ENCODE peak calls at places on chromosome 20, in six cellular contexts. I is renal cortical epithelial cell, G is neuronal stem cell, B is KBM-7, O is GM23248, V is suprapubic skin. X is an unnamed sample.

GRCh38 chr20:1491891-1492642 is 847 bp upstream of the SIRPB2 start:
- DNase-seq in V (no peak), G (no peak), I (no peak), O (no peak), B (peak; percentile 12), X (no peak)

GRCh38 chr20:4052554-4052953 is 37.2 kb upstream of the RNF24 start:
- DNase-seq in B (no peak), I (no peak), G (no peak), V (no peak), O (no peak), X (no peak)

GRCh38 chr20:47315339-47315662 is 41.2 kb downstream of the ZMYND8 start:
- DNase-seq in O (peak; percentile 72), V (no peak), G (no peak), B (no peak), I (peak; percentile 28), X (no peak)

GRCh38 chr20:37598101-37598530 is 70.4 kb upstream of the BLCAP start:
- DNase-seq in G (peak; percentile 70), V (no peak), I (no peak), O (no peak), B (peak; percentile 29), X (no peak)

GRCh38 chr20:54194724-54195438 is 13.0 kb upstream of the PFDN4 start:
- DNase-seq in G (no peak), I (peak; percentile 81), V (no peak), O (peak; percentile 54), B (no peak), X (no peak)

GRCh38 chr20:44335675-44336074 is 1.2 kb upstream of the R3HDML start:
- DNase-seq in B (no peak), I (no peak), V (no peak), O (no peak), G (no peak), X (no peak)

GRCh38 chr20:63518946-63519764 is 1.4 kb upstream of the PPDPF start:
- DNase-seq in I (no peak), G (no peak), V (peak; percentile 79), O (no peak), B (no peak), X (no peak)

GRCh38 chr20:2151805-2152727 is 50.4 kb downstream of the STK35 start:
- DNase-seq in V (no peak), I (peak; percentile 61), G (no peak), B (no peak), O (peak; percentile 88), X (peak; percentile 63)

GRCh38 chr20:9573598-9573997 is 59.2 kb downstream of the LAMP5 start:
- DNase-seq in I (no peak), B (no peak), G (peak; percentile 39), O (no peak), V (no peak), X (no peak)

GRCh38 chr20:56758706-56759105 is 129.6 kb downstream of the TFAP2C start:
- DNase-seq in O (no peak), B (no peak), G (no peak), V (no peak), I (no peak), X (no peak)

GRCh38 chr20:64224344-64225165 is 31.0 kb upstream of the PCMTD2 start:
- DNase-seq in I (peak; percentile 86), B (no peak), G (no peak), O (peak; percentile 97), V (no peak), X (peak; percentile 58)

GRCh38 chr20:49078310-49078709 is 32.2 kb downstream of the CSE1L start:
- DNase-seq in V (no peak), I (no peak), B (no peak), G (no peak), O (no peak), X (no peak)

GRCh38 chr20:50510706-50511401 is 671 bp downstream of the PTPN1 start:
- DNase-seq in B (peak; percentile 38), I (no peak), O (peak; percentile 41), V (no peak), G (peak; percentile 17), X (no peak)

GRCh38 chr20:3711418-3712043 is 869 bp downstream of the SIGLEC1 start:
- DNase-seq in O (no peak), V (no peak), G (no peak), I (no peak), B (no peak), X (no peak)

GRCh38 chr20:15333170-15333569 is 995.8 kb upstream of the FLRT3 start:
- DNase-seq in O (no peak), V (no peak), I (no peak), G (no peak), B (no peak), X (no peak)

GRCh38 chr20:57658447-57659130 is 38.4 kb upstream of the ZBP1 start:
- DNase-seq in V (peak; percentile 71), I (no peak), G (no peak), O (no peak), B (no peak), X (no peak)

GRCh38 chr20:43911066-43911465 is 3.6 kb upstream of the TOX2 start:
- DNase-seq in G (no peak), V (no peak), B (no peak), I (no peak), O (peak; percentile 79), X (peak; percentile 59)

GRCh38 chr20:61841551-61841950 is 224.1 kb downstream of the TAF4 start:
- DNase-seq in B (no peak), V (no peak), I (no peak), O (no peak), G (no peak), X (no peak)

GRCh38 chr20:13525225-13525940 is 113.3 kb downstream of the TASP1 start:
- DNase-seq in I (peak; percentile 89), B (no peak), O (peak; percentile 90), G (no peak), V (no peak), X (peak; percentile 75)

GRCh38 chr20:50750145-50750671 is 18.8 kb downstream of the PARD6B start:
- DNase-seq in O (peak; percentile 35), I (no peak), V (no peak), G (no peak), B (no peak), X (no peak)

GRCh38 chr20:38450412-38450975 is 15.4 kb upstream of the SNHG17 start:
- DNase-seq in B (no peak), O (peak; percentile 77), I (peak; percentile 38), V (no peak), G (no peak), X (no peak)

GRCh38 chr20:16476032-16476431 is 97.2 kb downstream of the KIF16B start:
- DNase-seq in O (peak; percentile 60), G (peak; percentile 35), B (peak; percentile 65), V (no peak), I (peak; percentile 58), X (no peak)

GRCh38 chr20:31894980-31895675 is 24.7 kb downstream of the TTLL9 start:
- DNase-seq in I (peak; percentile 62), V (peak; percentile 73), O (peak; percentile 66), B (peak; percentile 42), G (no peak), X (no peak)

GRCh38 chr20:36658300-36658699 is 12.3 kb upstream of the SLA2 start:
- DNase-seq in I (no peak), O (no peak), B (peak; percentile 75), G (no peak), V (no peak), X (no peak)

GRCh38 chr20:38973546-38974120 is 11.5 kb downstream of the DHX35 start:
- DNase-seq in G (no peak), B (no peak), V (no peak), O (peak; percentile 62), I (no peak), X (no peak)

GRCh38 chr20:37693629-37694626 is at the start of gene CTNNBL1:
- DNase-seq in O (peak; percentile 98), I (peak; percentile 93), B (peak; percentile 94), V (peak; percentile 97), G (peak; percentile 96), X (peak; percentile 93)

GRCh38 chr20:19338960-19339359 is 126.5 kb downstream of the SLC24A3 start:
- DNase-seq in V (no peak), O (no peak), I (no peak), G (no peak), B (no peak), X (peak; percentile 4)

GRCh38 chr20:24651973-24652340 is 182.5 kb downstream of the SYNDIG1 start:
- DNase-seq in G (no peak), B (no peak), I (no peak), O (no peak), V (no peak), X (no peak)

X was measured in AG09319.